ENCODE peak calls at places on chromosomes 4 and X, in eight cellular contexts. O is type B pancreatic cell, I is GM13976, T is epithelial cell of esophagus, B is suprapubic skin, C is right atrium auricular region, H is fibroblast of mammary gland, N is PC-9. K is an unnamed sample.
A peak's percentile ranks its signal among the peaks of the same experiment; 100 is the strongest.

GRCh38 chrX:12441376-12442128 is 303.3 kb downstream of the FRMPD4 start:
- DNase-seq in H (peak; percentile 90), I (no peak), B (no peak), O (no peak), C (no peak), N (no peak), T (peak; percentile 48), K (peak; percentile 85)

GRCh38 chrX:112612558-112612957 is 67.2 kb downstream of the LHFPL1 start:
- DNase-seq in I (no peak), O (no peak), T (no peak), H (no peak), N (no peak), C (no peak), B (no peak), K (no peak)

GRCh38 chr4:139267301-139267700 is 12.7 kb downstream of the MGARP start:
- DNase-seq in C (no peak), N (no peak), H (no peak), B (no peak), I (no peak), T (peak; percentile 46), O (no peak), K (no peak)

GRCh38 chrX:53116101-53116500 is 22.2 kb downstream of the KANTR start:
- DNase-seq in H (peak; percentile 88), N (no peak), O (no peak), B (no peak), I (no peak), C (no peak), T (peak; percentile 0), K (no peak)

GRCh38 chr4:186216465-186217024 is 10.8 kb upstream of the KLKB1 start:
- DNase-seq in H (peak; percentile 51), N (no peak), T (no peak), O (no peak), I (no peak), C (no peak), B (no peak), K (no peak)

GRCh38 chr4:141654098-141654497 is 17.7 kb downstream of the IL15 start:
- DNase-seq in C (peak; percentile 63), I (no peak), B (peak; percentile 56), H (peak; percentile 28), T (peak; percentile 48), O (no peak), N (peak; percentile 4), K (no peak)

GRCh38 chr4:64682946-64683345 is 273.7 kb upstream of the TECRL start:
- DNase-seq in C (no peak), N (no peak), H (no peak), I (no peak), B (no peak), O (no peak), T (no peak), K (no peak)

GRCh38 chr4:24032371-24032989 is 142.6 kb upstream of the PPARGC1A start:
- DNase-seq in B (no peak), H (peak; percentile 25), T (peak; percentile 22), N (no peak), C (no peak), O (no peak), I (no peak), K (no peak)

GRCh38 chr4:108512615-108513505 is 107.5 kb upstream of the RPL34 start:
- DNase-seq in N (no peak), I (no peak), H (peak; percentile 59), O (peak; percentile 68), T (peak; percentile 43), B (no peak), C (no peak), K (peak; percentile 13)
- TF ChIP-seq CTCF in N (no peak), I (peak; percentile 10), H (peak; percentile 43), O (peak; percentile 71), T (peak; percentile 33), B (no peak), C (no peak), K (peak; percentile 46)

DNA sequence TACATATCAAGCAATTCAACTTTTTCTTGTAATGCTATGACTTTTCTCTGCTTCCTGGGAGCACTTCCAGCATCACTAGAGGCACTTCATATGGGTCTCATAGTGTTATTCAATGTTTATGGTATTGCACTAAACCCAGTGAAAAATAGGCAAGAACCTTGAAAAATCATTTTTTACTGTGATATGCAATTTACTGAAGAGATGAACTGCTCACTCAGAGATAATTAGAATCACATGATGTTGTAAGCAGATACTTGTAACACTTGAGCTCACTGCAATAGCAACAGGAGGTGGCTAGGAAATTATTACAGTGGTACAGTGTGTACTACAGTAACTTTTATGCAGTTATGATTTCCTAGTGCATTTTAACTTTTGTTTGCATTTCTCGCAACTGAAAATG is 93.3 kb downstream of the RASGEF1B start:
- DNase-seq in T (no peak), O (no peak), B (no peak), I (no peak), H (no peak), N (no peak), C (no peak), K (no peak)
- TF ChIP-seq CTCF in T (no peak), O (no peak), B (no peak), I (no peak), H (no peak), N (no peak), C (no peak), K (no peak)

DNA sequence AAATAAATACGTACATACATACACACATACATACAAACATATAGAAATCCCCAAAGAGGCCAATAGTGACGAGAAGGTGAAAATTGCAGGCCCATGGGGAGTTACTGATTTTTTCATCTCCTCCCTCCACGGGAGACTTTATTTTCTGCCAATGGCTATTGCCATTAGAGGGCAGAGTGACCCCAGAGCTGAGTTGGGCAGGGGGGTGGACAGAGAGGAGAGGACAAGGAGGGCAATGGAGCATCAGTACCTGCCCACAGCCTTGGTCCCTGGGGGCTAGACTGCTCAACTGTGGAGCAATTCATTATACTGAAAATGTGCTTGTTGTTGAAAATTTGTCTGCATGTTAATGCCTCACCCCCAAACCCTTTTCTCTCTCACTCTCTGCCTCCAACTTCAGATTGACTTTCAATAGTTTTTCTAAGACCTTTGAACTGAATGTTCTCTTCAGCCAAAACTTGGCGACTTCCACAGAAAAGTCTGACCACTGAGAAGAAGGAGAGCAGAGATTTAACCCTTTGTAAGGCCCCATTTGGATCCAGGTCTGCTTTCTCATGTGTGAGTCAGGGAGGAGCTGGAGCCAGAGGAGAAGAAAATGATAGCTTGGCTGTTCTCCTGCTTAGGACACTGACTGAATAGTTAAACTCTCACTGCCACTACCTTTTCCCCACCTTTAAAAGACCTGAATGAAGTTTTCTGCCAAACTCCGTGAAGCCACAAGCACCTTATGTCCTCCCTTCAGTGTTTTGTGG is 180.7 kb downstream of the AR start:
- DNase-seq in N (no peak), T (no peak), C (no peak), O (no peak), H (peak; percentile 81), B (no peak), I (no peak), K (no peak)
- TF ChIP-seq CTCF in N (no peak), T (no peak), C (no peak), O (no peak), H (peak; percentile 18), B (no peak), I (no peak), K (peak; percentile 32)

GRCh38 chr4:38184404-38184803 is 224.2 kb downstream of the PTTG2 start:
- DNase-seq in C (no peak), I (no peak), H (no peak), T (no peak), O (no peak), N (no peak), B (no peak), K (no peak)
- TF ChIP-seq CTCF in C (no peak), I (no peak), H (peak; percentile 39), T (peak; percentile 55), O (peak; percentile 38), N (no peak), B (no peak), K (peak; percentile 59)

K was measured in HFFc6.